ENCODE peak calls at places on chromosome 16, in four cellular contexts. X is HL-60, A is tibial artery, P is IMR-90. E is an unnamed sample.

GRCh38 chr16:15874745-15875314 is 13.6 kb downstream of the CEP20 start:
- DNase-seq in X (no peak), A (peak), P (peak), E (no peak)

GRCh38 chr16:2512920-2513404 is 790 bp upstream of the ATP6V0C start:
- DNase-seq in X (no peak), A (no peak), P (no peak), E (no peak)

GRCh38 chr16:76311260-76311659 is 34.1 kb downstream of the CNTNAP4 start:
- DNase-seq in X (no peak), A (no peak), P (no peak), E (no peak)

GRCh38 chr16:85872666-85873561 is 26.0 kb upstream of the IRF8 start:
- DNase-seq in X (no peak), A (peak), P (no peak), E (no peak)

GRCh38 chr16:27819881-27820610 is 243.5 kb downstream of the GSG1L start:
- DNase-seq in X (no peak), A (no peak), P (no peak), E (no peak)

GRCh38 chr16:88920618-88921602 is 54.5 kb upstream of the PABPN1L start:
- DNase-seq in X (no peak), A (peak), P (peak), E (peak)

GRCh38 chr16:72637306-72637705 is 410.6 kb downstream of the ZFHX3 start:
- DNase-seq in X (no peak), A (no peak), P (peak), E (no peak)

GRCh38 chr16:12260647-12261262 is 284.2 kb downstream of the SNX29 start:
- DNase-seq in X (no peak), A (no peak), P (peak), E (no peak)

GRCh38 chr16:10599626-10600025 is 19.2 kb upstream of the EMP2 start:
- DNase-seq in X (no peak), A (no peak), P (no peak), E (no peak)

GRCh38 chr16:82660078-82660645 is 33.4 kb downstream of the CDH13 start:
- DNase-seq in X (no peak), A (no peak), P (peak), E (no peak)

GRCh38 chr16:56362057-56362655 is 63.2 kb downstream of the AMFR start:
- DNase-seq in X (no peak), A (no peak), P (no peak), E (no peak)

GRCh38 chr16:25033852-25034251 is 18.7 kb upstream of the ARHGAP17 start:
- DNase-seq in X (no peak), A (no peak), P (peak), E (no peak)

GRCh38 chr16:69880640-69881133 is 70.4 kb upstream of the CLEC18A start:
- DNase-seq in X (no peak), A (no peak), P (peak), E (no peak)

DNA sequence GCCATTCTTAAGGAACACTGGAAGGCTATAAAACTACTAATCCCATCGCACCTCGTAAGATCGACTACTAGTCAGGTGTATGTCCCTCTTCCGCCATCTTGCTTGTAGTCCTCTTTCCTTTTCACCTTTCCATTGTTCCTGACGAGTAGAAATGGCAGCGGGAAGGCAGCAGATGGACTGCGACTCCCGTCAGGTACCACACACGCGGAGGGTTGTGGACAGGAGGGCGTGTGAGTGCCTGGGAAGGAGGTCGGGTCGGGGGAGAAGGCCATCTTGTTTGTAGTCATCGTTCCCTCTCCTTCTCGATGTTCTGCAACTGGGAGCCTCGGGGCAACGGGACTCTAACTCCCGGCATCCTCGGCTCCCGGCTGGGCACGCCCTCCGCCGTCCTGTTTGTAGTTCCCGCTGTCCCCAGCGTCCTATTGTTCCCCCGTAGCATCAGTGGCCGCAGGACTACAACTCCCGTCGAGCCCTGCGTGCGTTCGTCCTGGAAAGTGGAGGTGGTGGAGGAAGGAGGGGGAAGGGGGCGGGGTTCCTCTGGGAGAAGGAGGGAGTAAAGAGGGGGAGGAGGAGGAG is 324 bp upstream of the FBXL19 start:
- DNase-seq in X (peak), A (peak), P (peak), E (peak)
- TF ChIP-seq CTCF in X (no peak), A (no peak), P (no peak), E (no peak)

GRCh38 chr16:63720848-63721247 is 1401.0 kb downstream of the CDH11 start:
- DNase-seq in X (no peak), A (no peak), P (no peak), E (no peak)
- TF ChIP-seq CTCF in X (no peak), A (no peak), P (no peak), E (no peak)

DNA sequence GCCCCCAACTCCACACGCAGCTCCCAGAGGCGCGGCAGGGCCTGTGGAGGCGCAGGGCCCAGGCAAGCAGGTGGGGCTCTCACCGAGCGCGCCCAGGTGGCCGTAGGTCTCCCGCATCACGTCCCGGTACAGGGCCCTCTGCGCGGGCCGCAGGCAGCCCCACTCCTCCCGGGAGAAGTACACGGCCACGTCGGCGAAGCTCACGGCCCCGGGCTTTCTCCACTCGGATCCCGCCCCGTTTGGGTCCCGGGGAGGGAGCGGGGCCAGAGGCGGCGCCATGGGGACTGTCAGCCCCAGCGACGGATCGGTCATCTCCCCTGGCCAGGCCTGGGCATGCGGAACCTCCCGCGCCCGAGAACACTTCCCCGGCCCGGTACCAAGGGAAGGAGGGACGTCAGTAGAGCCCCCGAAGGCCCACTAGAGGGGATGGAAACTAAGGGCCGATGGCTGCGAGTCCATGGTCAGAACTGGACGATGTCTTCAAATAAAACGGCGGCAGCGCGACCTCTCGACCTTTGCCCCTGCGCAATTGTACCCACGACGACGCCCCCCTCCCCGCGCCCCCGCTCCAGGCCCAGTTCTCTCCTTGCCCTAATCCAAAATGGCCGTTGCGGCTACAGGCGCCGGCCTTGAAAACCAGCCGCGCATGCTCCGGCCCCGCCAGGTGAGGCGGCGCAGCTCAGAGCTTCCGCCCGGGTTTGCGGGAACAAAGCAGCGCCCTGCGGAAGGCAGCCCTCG is at the start of gene ZNF747:
- DNase-seq in X (peak), A (peak), P (peak), E (peak)
- TF ChIP-seq CTCF in X (no peak), A (no peak), P (no peak), E (no peak)

GRCh38 chr16:7021653-7022275 is 310.9 kb upstream of the RBFOX1 start:
- DNase-seq in X (no peak), A (no peak), P (no peak), E (no peak)

GRCh38 chr16:7026639-7027038 is 306.0 kb upstream of the RBFOX1 start:
- DNase-seq in X (no peak), A (no peak), P (no peak), E (no peak)

DNA sequence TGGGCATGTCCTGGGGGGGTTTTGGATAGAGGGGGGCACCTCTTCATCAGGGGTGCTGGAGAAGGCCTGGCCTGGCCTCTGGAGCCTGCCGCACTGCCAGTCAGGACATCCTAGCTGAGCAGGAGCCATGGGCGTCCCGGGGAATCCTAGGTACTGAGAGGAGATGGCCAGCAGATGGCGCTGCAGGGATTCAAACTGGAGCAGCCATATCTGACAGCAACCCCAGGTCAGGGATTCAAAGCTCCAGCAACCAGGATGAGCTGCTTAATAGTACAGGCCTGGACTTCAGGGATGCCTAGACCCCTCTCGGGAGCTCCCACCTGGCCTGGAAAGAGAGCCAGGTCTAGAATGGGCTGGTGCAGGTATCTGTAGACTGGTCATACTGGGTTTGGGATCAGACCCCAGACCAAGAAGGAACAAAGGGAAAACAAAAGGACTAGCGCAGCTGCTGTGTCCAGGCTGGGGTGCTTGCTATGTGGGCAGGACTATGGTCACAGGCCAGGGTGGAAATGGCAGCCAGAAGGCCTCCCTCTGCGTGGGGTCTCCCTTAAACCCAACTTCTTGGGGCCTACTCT is 306.9 kb upstream of the RBFOX1 start:
- DNase-seq in X (no peak), A (peak), P (no peak), E (peak)
- TF ChIP-seq CTCF in X (peak), A (no peak), P (no peak), E (no peak)

DNA sequence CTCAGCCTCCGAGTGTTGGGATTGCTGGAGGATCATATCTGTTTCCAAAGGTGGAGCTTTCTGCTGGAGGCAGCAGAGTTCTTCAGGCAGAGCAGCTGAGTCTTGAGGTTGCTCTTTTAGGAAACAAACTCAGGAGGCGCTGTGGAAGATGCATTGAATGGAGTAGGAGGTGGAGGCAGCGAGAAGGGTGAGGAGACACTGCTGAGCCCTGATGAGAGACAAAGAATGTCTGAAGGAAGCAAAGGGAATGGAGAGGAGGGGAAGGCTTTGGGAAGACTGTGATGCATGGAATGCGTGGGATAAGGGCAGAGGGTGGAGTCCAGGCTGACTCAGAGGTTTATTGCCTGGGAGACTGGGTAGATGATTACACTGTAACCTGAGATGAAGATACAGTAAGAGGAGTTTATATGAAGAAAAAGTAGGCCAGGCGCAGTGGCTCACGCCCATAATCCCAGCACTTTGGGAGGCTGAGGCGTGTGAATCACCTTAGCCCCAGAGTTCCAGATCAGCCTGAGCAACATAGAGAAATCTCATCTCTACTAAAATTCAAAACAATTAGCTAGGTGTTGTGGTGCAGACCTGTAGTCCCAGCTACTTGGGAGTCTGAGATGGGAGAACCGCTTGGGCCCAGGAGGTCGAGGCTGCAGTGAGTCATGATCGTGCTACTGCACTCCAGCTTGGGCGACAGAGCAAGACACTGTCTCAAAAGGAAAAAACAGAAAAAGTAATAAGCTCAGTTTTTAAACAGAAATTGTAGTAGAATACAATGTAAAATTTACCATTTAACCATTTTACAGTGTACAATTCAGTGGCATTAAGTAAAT is 17.8 kb upstream of the TMEM219 start:
- DNase-seq in X (no peak), A (peak), P (peak), E (peak)
- TF ChIP-seq CTCF in X (no peak), A (no peak), P (peak), E (no peak)

DNA sequence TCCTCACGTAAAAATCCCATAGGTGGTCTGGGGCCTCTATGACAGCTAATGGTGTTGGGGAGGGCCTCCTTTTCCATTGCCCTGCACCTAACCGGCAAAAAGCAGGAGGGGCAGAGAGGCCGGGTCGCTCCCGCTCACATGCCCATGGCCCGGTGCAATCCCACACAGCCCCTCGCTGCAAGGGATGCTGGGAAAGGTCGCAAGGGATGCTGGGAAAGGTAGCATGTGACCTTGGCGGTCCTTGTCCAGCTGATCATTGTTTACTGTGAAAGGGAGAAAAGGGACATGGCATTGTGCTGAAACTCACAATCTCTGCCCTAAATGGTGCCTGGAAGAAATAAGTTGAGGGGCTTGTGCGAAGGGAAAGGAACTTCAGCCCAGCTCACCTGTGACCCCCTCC is 10.0 kb downstream of the DEF8 start:
- DNase-seq in X (no peak), A (no peak), P (no peak), E (no peak)
- TF ChIP-seq CTCF in X (no peak), A (no peak), P (no peak), E (no peak)

DNA sequence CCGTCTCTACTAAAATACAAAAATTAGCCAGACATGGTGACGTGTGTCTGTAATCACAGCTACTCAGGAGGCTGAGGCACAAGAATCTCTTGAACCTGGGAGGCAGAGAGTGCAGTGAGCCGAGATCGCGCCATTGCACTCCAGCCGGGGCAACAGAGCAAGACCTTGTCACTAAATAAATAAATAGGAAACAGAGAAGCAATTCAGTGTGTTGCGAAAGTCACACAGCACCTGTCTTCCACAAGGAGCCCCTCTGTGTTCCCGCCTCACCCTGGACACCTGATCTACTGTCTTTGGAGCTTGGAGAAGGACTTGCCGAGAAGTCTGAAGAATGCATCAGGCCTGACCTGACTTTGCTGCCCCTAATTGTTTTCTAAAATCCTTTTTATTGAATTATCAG is 3.5 kb upstream of the CDH1 start:
- DNase-seq in X (no peak), A (no peak), P (no peak), E (no peak)
- TF ChIP-seq CTCF in X (no peak), A (no peak), P (no peak), E (no peak)

DNA sequence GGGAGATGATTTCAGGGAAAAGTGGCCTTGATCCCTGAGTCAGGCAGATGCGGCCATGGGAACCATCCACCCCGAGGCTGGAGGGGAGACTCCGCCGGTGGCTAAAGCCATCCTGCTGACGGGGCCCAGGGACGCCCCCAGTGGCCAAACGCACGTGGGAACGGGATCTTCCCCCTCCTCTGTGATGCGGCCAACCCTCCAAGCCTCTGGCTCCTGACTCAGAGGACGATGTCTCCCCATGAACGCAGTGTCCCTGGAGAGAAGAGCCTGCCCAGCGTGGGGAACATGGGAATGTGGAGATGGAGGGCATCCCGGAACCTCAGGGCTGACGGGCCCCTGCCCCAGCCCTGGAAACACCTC is 25.0 kb downstream of the SLC7A5 start:
- DNase-seq in X (no peak), A (no peak), P (peak), E (no peak)
- TF ChIP-seq CTCF in X (no peak), A (no peak), P (peak), E (no peak)

GRCh38 chr16:67407788-67408452 is 8.4 kb downstream of the ZDHHC1 start:
- DNase-seq in X (no peak), A (no peak), P (no peak), E (no peak)
- TF ChIP-seq CTCF in X (no peak), A (no peak), P (peak), E (no peak)

E was measured in omental fat pad.